ENCODE peak calls at places on chromosomes 2 and 18, in six cellular contexts. P is NCI-H2029 treated with DMSO at 0.1 percent for 48 hours; T is NCI-H1092 treated with DMSO at 0.1 percent for 48 hours; F is NCI-H1105; S is neural progenitor cell; N is activated CD4-positive, CD25-positive, alpha-beta regulatory T cell. A is an unnamed sample.

GRCh38 chr2:37378411-37378810 is 34.0 kb downstream of the QPCT start:
- DNase-seq in P (no peak), S (no peak), T (no peak), N (no peak), F (no peak), A (peak)

GRCh38 chr18:41881285-41881684 is 73.7 kb upstream of the PIK3C3 start:
- DNase-seq in F (no peak), S (no peak), N (no peak), P (no peak), T (no peak), A (peak)

GRCh38 chr18:40672590-40672989 is 1282.4 kb upstream of the PIK3C3 start:
- DNase-seq in F (no peak), P (no peak), N (no peak), T (no peak), S (peak), A (no peak)

GRCh38 chr18:24417465-24417864 is 9.0 kb upstream of the IMPACT start:
- DNase-seq in P (no peak), N (no peak), T (no peak), S (no peak), F (no peak), A (no peak)

GRCh38 chr18:23814977-23815614 is 125.8 kb downstream of the LAMA3 start:
- DNase-seq in P (no peak), S (no peak), T (no peak), F (no peak), N (no peak), A (no peak)

GRCh38 chr18:23259701-23260661 is 124.7 kb downstream of the CABLES1 start:
- DNase-seq in F (peak), N (no peak), S (peak), T (peak), P (peak), A (peak)

GRCh38 chr18:54284967-54285785 is 15.9 kb downstream of the POLI start:
- DNase-seq in T (no peak), P (no peak), F (no peak), N (peak), S (no peak), A (peak)

GRCh38 chr18:13540783-13541182 is 185.6 kb downstream of the FAM210A start:
- DNase-seq in N (no peak), P (no peak), F (no peak), T (no peak), S (no peak), A (no peak)

GRCh38 chr2:22124003-22124402 is 1000.2 kb downstream of the TDRD15 start:
- DNase-seq in F (no peak), T (no peak), S (no peak), N (no peak), P (no peak), A (no peak)

GRCh38 chr2:200901459-200902072 is 12.4 kb downstream of the NIF3L1 start:
- DNase-seq in F (peak), T (peak), S (peak), P (peak), N (peak), A (peak)

GRCh38 chr2:64644240-64645013 is 9.3 kb downstream of the SERTAD2 start:
- DNase-seq in S (peak), N (no peak), F (no peak), T (no peak), P (no peak), A (no peak)

GRCh38 chr18:74803117-74803516 is 205.4 kb downstream of the ZNF407 start:
- DNase-seq in F (no peak), S (no peak), P (no peak), T (no peak), N (no peak), A (no peak)

GRCh38 chr2:158966321-158966720 is 2.1 kb upstream of the TANC1 start:
- DNase-seq in N (no peak), F (no peak), P (no peak), T (no peak), S (no peak), A (no peak)

GRCh38 chr2:140863713-140864112 is 1267.1 kb downstream of the LRP1B start:
- DNase-seq in S (peak), F (peak), N (no peak), P (peak), T (peak), A (peak)